ENCODE peak calls at places on chromosomes 2 and 18, in seven cellular contexts. T, F, O, R, B, U and G are unnamed samples.

GRCh38 chr2:130341562-130342019 is 1.1 kb upstream of the IMP4 start:
- DNase-seq in T (no peak), F (no peak), O (no peak), R (peak), B (peak), U (no peak), G (peak)

GRCh38 chr2:239002960-239003932 is 155.4 kb downstream of the TWIST2 start:
- DNase-seq in T (peak), F (no peak), O (no peak), R (peak), B (no peak), U (peak), G (peak)

GRCh38 chr2:169684135-169684565 is 10.1 kb downstream of the CFAP210 start:
- DNase-seq in T (no peak), F (no peak), O (no peak), R (no peak), B (no peak), U (no peak), G (no peak)

GRCh38 chr2:66581461-66582363 is 146.8 kb downstream of the MEIS1 start:
- DNase-seq in T (no peak), F (no peak), O (no peak), R (no peak), B (peak), U (no peak), G (no peak)

GRCh38 chr2:2935445-2936149 is 442.0 kb downstream of the EIPR1 start:
- DNase-seq in T (no peak), F (peak), O (no peak), R (no peak), B (no peak), U (no peak), G (no peak)

GRCh38 chr2:23009545-23010149 is 375.3 kb upstream of the KLHL29 start:
- DNase-seq in T (peak), F (no peak), O (peak), R (no peak), B (no peak), U (peak), G (no peak)

GRCh38 chr18:59249186-59249774 is 24.0 kb downstream of the RAX start:
- DNase-seq in T (peak), F (no peak), O (no peak), R (peak), B (peak), U (peak), G (peak)

GRCh38 chr18:76466410-76466991 is 28.5 kb downstream of the ZNF516 start:
- DNase-seq in T (no peak), F (no peak), O (no peak), R (no peak), B (no peak), U (no peak), G (no peak)

GRCh38 chr2:21228041-21228895 is 104.5 kb downstream of the TDRD15 start:
- DNase-seq in T (no peak), F (no peak), O (no peak), R (no peak), B (peak), U (no peak), G (no peak)

GRCh38 chr2:38935568-38936172 is 46.0 kb downstream of the ARHGEF33 start:
- DNase-seq in T (peak), F (no peak), O (no peak), R (no peak), B (no peak), U (peak), G (peak)

GRCh38 chr18:45320724-45321123 is 294.6 kb upstream of the SLC14A2 start:
- DNase-seq in T (no peak), F (no peak), O (peak), R (no peak), B (no peak), U (peak), G (peak)

GRCh38 chr2:141186413-141187062 is 944.3 kb downstream of the LRP1B start:
- DNase-seq in T (no peak), F (no peak), O (no peak), R (no peak), B (no peak), U (no peak), G (no peak)

GRCh38 chr2:50974940-50975339 is 57.0 kb downstream of the NRXN1 start:
- DNase-seq in T (no peak), F (no peak), O (no peak), R (no peak), B (no peak), U (no peak), G (no peak)

GRCh38 chr2:108583903-108584520 is 49.7 kb downstream of the LIMS1 start:
- DNase-seq in T (peak), F (no peak), O (peak), R (peak), B (peak), U (peak), G (peak)

GRCh38 chr2:176188218-176188968 is at the start of gene HOXD1:
- DNase-seq in T (no peak), F (no peak), O (no peak), R (peak), B (peak), U (no peak), G (no peak)

GRCh38 chr2:234377761-234378341 is 119.0 kb downstream of the ARL4C start:
- DNase-seq in T (peak), F (no peak), O (no peak), R (no peak), B (no peak), U (peak), G (no peak)

GRCh38 chr2:111522231-111522768 is 361.7 kb downstream of the ANAPC1 start:
- DNase-seq in T (peak), F (no peak), O (no peak), R (no peak), B (no peak), U (peak), G (no peak)

GRCh38 chr2:20514596-20515269 is 67.9 kb downstream of the RHOB start:
- DNase-seq in T (peak), F (no peak), O (peak), R (peak), B (peak), U (peak), G (peak)

GRCh38 chr2:231617059-231617926 is 24.6 kb downstream of the TEX44 start:
- DNase-seq in T (peak), F (no peak), O (no peak), R (no peak), B (no peak), U (peak), G (peak)

GRCh38 chr2:36336321-36336720 is 19.3 kb upstream of the CRIM1 start:
- DNase-seq in T (no peak), F (no peak), O (no peak), R (no peak), B (no peak), U (no peak), G (no peak)

GRCh38 chr2:36335597-36335996 is 20.0 kb upstream of the CRIM1 start:
- DNase-seq in T (no peak), F (no peak), O (no peak), R (no peak), B (no peak), U (no peak), G (no peak)

GRCh38 chr2:36329746-36330145 is 25.8 kb upstream of the CRIM1 start:
- DNase-seq in T (peak), F (no peak), O (no peak), R (peak), B (peak), U (peak), G (peak)

GRCh38 chr2:36330456-36331395 is 24.9 kb upstream of the CRIM1 start:
- DNase-seq in T (no peak), F (no peak), O (no peak), R (no peak), B (no peak), U (no peak), G (peak)

GRCh38 chr2:36333350-36334012 is 22.1 kb upstream of the CRIM1 start:
- DNase-seq in T (no peak), F (no peak), O (no peak), R (no peak), B (peak), U (no peak), G (peak)
- TF ChIP-seq CTCF in T (no peak), F (no peak), O (no peak), R (no peak), B (peak), U (peak), G (no peak)

DNA sequence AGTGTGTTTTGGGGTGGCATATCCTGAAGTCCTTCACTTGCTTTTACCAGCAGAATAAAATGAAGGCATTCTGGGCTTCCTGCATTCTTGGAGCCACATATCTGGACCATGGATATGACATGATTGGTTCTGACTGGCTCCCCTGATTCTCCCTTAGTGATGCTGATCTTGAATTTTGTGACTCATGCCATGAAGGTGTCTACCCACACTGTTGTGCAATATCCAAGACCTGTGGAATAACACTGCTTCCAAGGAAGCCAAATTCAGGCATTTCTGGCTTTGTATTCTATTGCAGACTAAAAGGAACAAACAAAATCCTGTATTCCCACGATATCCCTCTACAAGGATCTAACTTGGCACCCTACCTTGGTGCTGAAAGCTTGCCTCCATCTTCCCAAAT is 125.8 kb downstream of the LYPD6B start:
- DNase-seq in T (no peak), F (no peak), O (no peak), R (peak), B (no peak), U (no peak), G (peak)
- TF ChIP-seq CTCF in T (no peak), F (no peak), O (no peak), R (no peak), B (no peak), U (no peak), G (no peak)

DNA sequence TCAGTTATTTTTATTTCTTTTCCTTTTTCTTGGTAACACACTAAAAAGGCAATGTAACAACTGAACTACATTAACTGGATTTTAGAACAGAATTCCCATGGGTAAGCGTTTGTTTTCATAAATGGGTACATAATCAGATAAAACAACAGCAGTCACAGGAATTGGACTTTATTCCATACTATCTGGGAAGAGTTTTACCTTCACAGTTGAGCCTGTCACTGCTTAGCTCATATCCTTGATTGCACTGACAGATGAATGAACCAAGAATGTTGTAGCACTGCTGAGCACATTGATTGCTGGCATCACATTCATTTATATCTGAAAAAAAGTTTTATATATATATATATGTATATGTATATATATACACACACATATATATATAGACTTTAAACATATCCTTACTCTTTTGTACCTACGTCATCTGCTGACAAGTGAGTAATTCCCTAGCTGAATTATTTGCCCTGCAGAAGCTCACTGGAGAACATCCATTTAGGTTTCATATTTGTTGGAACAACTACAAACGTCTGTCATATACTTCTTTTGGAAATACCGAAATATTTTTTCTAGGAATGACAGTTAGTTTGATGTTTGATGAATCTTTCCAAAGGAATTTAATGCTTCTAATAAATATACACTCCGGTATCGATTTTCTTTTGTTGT is 47.0 kb downstream of the EFEMP1 start:
- DNase-seq in T (no peak), F (no peak), O (no peak), R (no peak), B (no peak), U (no peak), G (no peak)
- TF ChIP-seq CTCF in T (no peak), F (no peak), O (no peak), R (no peak), B (no peak), U (no peak), G (no peak)

GRCh38 chr18:49178736-49179135 is 228.0 kb upstream of the SMAD7 start:
- DNase-seq in T (peak), F (no peak), O (no peak), R (no peak), B (peak), U (peak), G (peak)
- TF ChIP-seq CTCF in T (peak), F (peak), O (peak), R (peak), B (peak), U (peak), G (peak)